ENCODE peak calls at places on chromosomes 6 and 20, in eight cellular contexts. One of them, this sample, is unnamed.

GRCh38 chr20:23187759-23188158 is 101.6 kb upstream of the CD93 start:
- DNase-seq in left ventricle myocardium inferior: peak; percentile 46
- DNase-seq in ovary: no peak
- DNase-seq in heart left ventricle: peak; percentile 46
- DNase-seq in kidney: peak; percentile 80
- DNase-seq in A673: no peak
- DNase-seq in sigmoid colon: no peak
- DNase-seq in lower lobe of right lung: peak; percentile 63
- DNase-seq in this sample: no peak

GRCh38 chr6:24972551-24972950 is 36.8 kb upstream of the RIPOR2 start:
- DNase-seq in heart left ventricle: no peak
- DNase-seq in lower lobe of right lung: no peak
- DNase-seq in A673: no peak
- DNase-seq in kidney: no peak
- DNase-seq in left ventricle myocardium inferior: no peak
- DNase-seq in ovary: no peak
- DNase-seq in sigmoid colon: no peak
- DNase-seq in this sample: no peak

GRCh38 chr6:85168146-85168545 is 281.7 kb upstream of the NT5E start:
- DNase-seq in sigmoid colon: no peak
- DNase-seq in left ventricle myocardium inferior: no peak
- DNase-seq in kidney: no peak
- DNase-seq in A673: no peak
- DNase-seq in ovary: no peak
- DNase-seq in heart left ventricle: no peak
- DNase-seq in lower lobe of right lung: no peak
- DNase-seq in this sample: no peak

GRCh38 chr20:40551125-40551530 is 137.9 kb downstream of the MAFB start:
- DNase-seq in kidney: peak; percentile 82
- DNase-seq in heart left ventricle: no peak
- DNase-seq in left ventricle myocardium inferior: peak; percentile 40
- DNase-seq in A673: no peak
- DNase-seq in lower lobe of right lung: no peak
- DNase-seq in ovary: no peak
- DNase-seq in sigmoid colon: no peak
- DNase-seq in this sample: no peak

GRCh38 chr20:6000851-6001250 is 50.4 kb downstream of the MCM8 start:
- DNase-seq in sigmoid colon: no peak
- DNase-seq in heart left ventricle: no peak
- DNase-seq in kidney: no peak
- DNase-seq in ovary: no peak
- DNase-seq in left ventricle myocardium inferior: no peak
- DNase-seq in lower lobe of right lung: no peak
- DNase-seq in A673: no peak
- DNase-seq in this sample: no peak

GRCh38 chr6:98832282-98833100 is 1.9 kb upstream of the POU3F2 start:
- DNase-seq in A673: peak; percentile 43
- DNase-seq in left ventricle myocardium inferior: no peak
- DNase-seq in lower lobe of right lung: no peak
- DNase-seq in kidney: peak; percentile 71
- DNase-seq in sigmoid colon: peak; percentile 54
- DNase-seq in ovary: peak; percentile 40
- DNase-seq in heart left ventricle: no peak
- DNase-seq in this sample: peak; percentile 78

GRCh38 chr20:59123011-59123676 is 40.5 kb upstream of the ZNF831 start:
- DNase-seq in lower lobe of right lung: no peak
- DNase-seq in ovary: no peak
- DNase-seq in A673: peak; percentile 71
- DNase-seq in kidney: no peak
- DNase-seq in heart left ventricle: no peak
- DNase-seq in left ventricle myocardium inferior: no peak
- DNase-seq in sigmoid colon: no peak
- DNase-seq in this sample: no peak

GRCh38 chr6:87029711-87030314 is 65.1 kb downstream of the CGA start:
- DNase-seq in lower lobe of right lung: no peak
- DNase-seq in A673: peak; percentile 55
- DNase-seq in heart left ventricle: no peak
- DNase-seq in ovary: no peak
- DNase-seq in left ventricle myocardium inferior: no peak
- DNase-seq in kidney: no peak
- DNase-seq in sigmoid colon: no peak
- DNase-seq in this sample: no peak

GRCh38 chr6:57013501-57013900 is 33.0 kb upstream of the KIAA1586 start:
- DNase-seq in sigmoid colon: no peak
- DNase-seq in lower lobe of right lung: no peak
- DNase-seq in ovary: no peak
- DNase-seq in heart left ventricle: no peak
- DNase-seq in kidney: no peak
- DNase-seq in A673: peak; percentile 37
- DNase-seq in left ventricle myocardium inferior: no peak
- DNase-seq in this sample: no peak

GRCh38 chr6:160036790-160037206 is 67.9 kb downstream of the IGF2R start:
- DNase-seq in lower lobe of right lung: no peak
- DNase-seq in ovary: no peak
- DNase-seq in kidney: no peak
- DNase-seq in heart left ventricle: no peak
- DNase-seq in sigmoid colon: no peak
- DNase-seq in left ventricle myocardium inferior: peak; percentile 38
- DNase-seq in A673: no peak
- DNase-seq in this sample: no peak

GRCh38 chr6:108559884-108560462 is 744 bp upstream of the FOXO3 start:
- DNase-seq in lower lobe of right lung: peak; percentile 77
- DNase-seq in ovary: peak; percentile 84
- DNase-seq in heart left ventricle: peak; percentile 74
- DNase-seq in A673: peak; percentile 86
- DNase-seq in left ventricle myocardium inferior: no peak
- DNase-seq in kidney: peak; percentile 93
- DNase-seq in sigmoid colon: peak; percentile 93
- DNase-seq in this sample: peak; percentile 33

GRCh38 chr6:31466466-31466865 is 31.5 kb upstream of the MICB start:
- DNase-seq in sigmoid colon: no peak
- DNase-seq in ovary: no peak
- DNase-seq in left ventricle myocardium inferior: no peak
- DNase-seq in heart left ventricle: no peak
- DNase-seq in kidney: no peak
- DNase-seq in lower lobe of right lung: no peak
- DNase-seq in A673: no peak
- DNase-seq in this sample: no peak

GRCh38 chr20:3316131-3316530 is 77.1 kb upstream of the SLC4A11 start:
- DNase-seq in heart left ventricle: peak; percentile 28
- DNase-seq in left ventricle myocardium inferior: no peak
- DNase-seq in lower lobe of right lung: peak; percentile 52
- DNase-seq in ovary: no peak
- DNase-seq in A673: no peak
- DNase-seq in sigmoid colon: no peak
- DNase-seq in kidney: no peak
- DNase-seq in this sample: no peak

GRCh38 chr6:137202078-137202477 is 17.1 kb downstream of the IFNGR1 start:
- DNase-seq in ovary: no peak
- DNase-seq in heart left ventricle: peak; percentile 33
- DNase-seq in sigmoid colon: no peak
- DNase-seq in kidney: no peak
- DNase-seq in left ventricle myocardium inferior: no peak
- DNase-seq in A673: peak; percentile 10
- DNase-seq in lower lobe of right lung: no peak
- DNase-seq in this sample: peak; percentile 63

GRCh38 chr6:1043458-1043836 is 268.5 kb upstream of the FOXQ1 start:
- DNase-seq in A673: no peak
- DNase-seq in kidney: no peak
- DNase-seq in heart left ventricle: no peak
- DNase-seq in lower lobe of right lung: no peak
- DNase-seq in left ventricle myocardium inferior: no peak
- DNase-seq in ovary: no peak
- DNase-seq in sigmoid colon: no peak
- DNase-seq in this sample: no peak

GRCh38 chr6:119280586-119281163 is 68.9 kb downstream of the MAN1A1 start:
- DNase-seq in kidney: no peak
- DNase-seq in A673: no peak
- DNase-seq in left ventricle myocardium inferior: no peak
- DNase-seq in sigmoid colon: no peak
- DNase-seq in ovary: no peak
- DNase-seq in lower lobe of right lung: no peak
- DNase-seq in heart left ventricle: no peak
- DNase-seq in this sample: no peak

GRCh38 chr6:5905431-5906339 is 101.0 kb downstream of the NRN1 start:
- DNase-seq in lower lobe of right lung: peak; percentile 50
- DNase-seq in left ventricle myocardium inferior: peak; percentile 80
- DNase-seq in A673: peak; percentile 39
- DNase-seq in kidney: peak; percentile 75
- DNase-seq in sigmoid colon: peak; percentile 94
- DNase-seq in heart left ventricle: peak; percentile 73
- DNase-seq in ovary: peak; percentile 38
- DNase-seq in this sample: peak; percentile 86

GRCh38 chr6:5906842-5907241 is 99.9 kb downstream of the NRN1 start:
- DNase-seq in ovary: no peak
- DNase-seq in A673: no peak
- DNase-seq in kidney: no peak
- DNase-seq in lower lobe of right lung: no peak
- DNase-seq in sigmoid colon: no peak
- DNase-seq in heart left ventricle: no peak
- DNase-seq in left ventricle myocardium inferior: no peak
- DNase-seq in this sample: no peak

GRCh38 chr6:5904527-5904926 is 102.2 kb downstream of the NRN1 start:
- DNase-seq in kidney: no peak
- DNase-seq in lower lobe of right lung: no peak
- DNase-seq in heart left ventricle: no peak
- DNase-seq in ovary: no peak
- DNase-seq in sigmoid colon: no peak
- DNase-seq in A673: no peak
- DNase-seq in left ventricle myocardium inferior: no peak
- DNase-seq in this sample: no peak

DNA sequence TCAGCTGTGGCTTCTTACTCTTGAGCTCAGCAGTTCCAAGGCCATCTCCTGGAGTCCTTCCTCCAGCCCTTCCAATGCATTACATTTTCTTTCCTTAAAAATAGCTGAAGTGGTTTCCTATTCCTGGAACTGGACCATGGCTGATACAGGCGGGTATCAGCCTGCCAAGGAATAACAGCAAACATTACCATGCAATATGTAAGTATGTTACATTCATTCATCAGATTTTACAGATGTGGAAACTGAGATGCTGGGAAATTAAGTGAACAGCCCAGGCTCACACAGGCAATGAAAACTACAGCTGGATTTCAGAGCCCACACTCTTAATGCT is 100.4 kb downstream of the NRN1 start:
- DNase-seq in sigmoid colon: no peak
- DNase-seq in ovary: no peak
- DNase-seq in kidney: no peak
- DNase-seq in left ventricle myocardium inferior: no peak
- DNase-seq in A673: no peak
- DNase-seq in lower lobe of right lung: no peak
- DNase-seq in heart left ventricle: no peak
- DNase-seq in this sample: no peak
- TF ChIP-seq CTCF in sigmoid colon: no peak
- TF ChIP-seq CTCF in ovary: no peak
- TF ChIP-seq CTCF in kidney: no peak
- TF ChIP-seq CTCF in left ventricle myocardium inferior: no peak
- TF ChIP-seq CTCF in A673: no peak
- TF ChIP-seq CTCF in lower lobe of right lung: no peak
- TF ChIP-seq CTCF in heart left ventricle: no peak
- TF ChIP-seq CTCF in this sample: no peak

DNA sequence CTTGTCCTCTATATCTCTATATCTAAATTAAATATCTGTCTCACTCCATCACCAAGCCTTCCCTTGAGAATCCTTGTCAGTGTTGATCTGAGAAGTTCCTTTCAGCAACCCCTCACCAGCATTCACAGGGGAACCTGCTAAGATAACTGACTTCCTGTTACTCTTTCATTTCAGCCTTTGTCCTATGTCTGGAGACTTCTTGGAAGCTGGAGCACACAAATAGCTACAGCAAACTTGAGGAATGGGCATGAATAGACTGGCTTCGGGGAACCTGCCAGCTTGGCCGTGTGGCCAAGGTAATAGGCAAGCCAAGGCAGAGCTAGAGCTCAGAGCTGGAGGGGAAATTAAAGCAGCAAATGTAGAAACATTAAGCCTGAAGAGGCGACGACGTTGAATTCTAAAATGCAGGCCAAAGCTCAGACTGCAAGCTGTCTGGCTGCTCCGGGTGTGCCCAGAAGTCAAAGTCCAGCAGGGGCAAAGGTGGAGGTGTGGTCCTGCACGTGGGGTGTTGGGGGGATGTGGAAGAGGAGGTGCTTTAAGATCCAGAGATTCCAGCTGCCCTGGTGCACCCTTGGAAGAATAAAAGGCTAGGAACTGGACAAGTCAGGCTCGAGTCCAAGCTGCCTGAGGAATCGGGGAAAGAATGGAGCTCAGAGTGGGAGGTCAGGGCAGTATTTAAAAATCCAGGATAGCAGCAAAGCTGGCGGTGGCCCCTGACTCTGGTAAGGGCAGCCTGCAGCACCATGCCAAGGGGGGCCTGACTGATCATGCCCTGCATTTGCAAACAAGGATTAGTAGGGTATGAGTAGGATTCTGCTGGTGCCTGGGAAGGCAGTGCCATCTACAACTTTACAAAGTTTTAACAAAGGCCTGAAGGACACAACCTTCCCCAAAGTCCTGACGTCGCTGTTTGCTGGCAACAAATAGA is 185.0 kb upstream of the SGK1 start:
- DNase-seq in kidney: no peak
- DNase-seq in sigmoid colon: no peak
- DNase-seq in lower lobe of right lung: no peak
- DNase-seq in heart left ventricle: no peak
- DNase-seq in ovary: no peak
- DNase-seq in left ventricle myocardium inferior: no peak
- DNase-seq in A673: no peak
- DNase-seq in this sample: no peak
- H3K27ac ChIP-seq in kidney: peak overlapping the region; percentile 77
- H3K27ac ChIP-seq in sigmoid colon: no peak overlapping the region
- H3K27ac ChIP-seq in lower lobe of right lung: no peak overlapping the region
- H3K27ac ChIP-seq in heart left ventricle: no peak overlapping the region
- H3K27ac ChIP-seq in ovary: no peak overlapping the region
- H3K27ac ChIP-seq in left ventricle myocardium inferior: no peak overlapping the region
- H3K27ac ChIP-seq in A673: no peak overlapping the region
- H3K27ac ChIP-seq in this sample: no peak overlapping the region

DNA sequence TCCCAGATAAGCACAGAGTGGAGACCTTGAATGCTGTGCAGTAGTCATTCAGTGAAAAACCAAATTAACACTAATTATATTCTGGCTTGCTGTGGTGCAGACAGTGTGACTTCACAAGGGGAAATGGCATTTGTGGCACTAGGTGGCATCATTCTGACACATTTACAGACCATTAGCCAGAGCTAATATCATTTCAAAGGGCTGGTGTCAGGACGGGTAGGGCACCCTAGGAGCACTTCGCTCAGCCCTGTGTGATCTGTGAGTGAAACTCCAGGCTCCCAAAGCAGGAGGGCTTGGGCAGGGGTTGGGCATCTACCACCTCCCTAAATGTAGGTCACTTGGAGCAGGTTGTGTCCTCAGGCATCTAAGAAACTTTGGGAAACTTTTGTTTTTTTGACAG is 555.8 kb downstream of the PKHD1 start:
- DNase-seq in ovary: no peak
- DNase-seq in A673: peak; percentile 43
- DNase-seq in sigmoid colon: no peak
- DNase-seq in left ventricle myocardium inferior: no peak
- DNase-seq in lower lobe of right lung: no peak
- DNase-seq in heart left ventricle: no peak
- DNase-seq in kidney: no peak
- DNase-seq in this sample: no peak
- TF ChIP-seq CTCF in ovary: no peak
- TF ChIP-seq CTCF in A673: peak; percentile 44
- TF ChIP-seq CTCF in sigmoid colon: no peak
- TF ChIP-seq CTCF in left ventricle myocardium inferior: peak; percentile 35
- TF ChIP-seq CTCF in lower lobe of right lung: no peak
- TF ChIP-seq CTCF in heart left ventricle: peak; percentile 30
- TF ChIP-seq CTCF in kidney: no peak
- TF ChIP-seq CTCF in this sample: no peak

GRCh38 chr6:51016489-51016888 is 197.8 kb downstream of the TFAP2B start:
- DNase-seq in ovary: no peak
- DNase-seq in heart left ventricle: no peak
- DNase-seq in A673: no peak
- DNase-seq in sigmoid colon: no peak
- DNase-seq in left ventricle myocardium inferior: no peak
- DNase-seq in kidney: no peak
- DNase-seq in lower lobe of right lung: no peak
- DNase-seq in this sample: no peak
- H3K27ac ChIP-seq in ovary: no peak overlapping the region
- H3K27ac ChIP-seq in heart left ventricle: no peak overlapping the region
- H3K27ac ChIP-seq in A673: no peak overlapping the region
- H3K27ac ChIP-seq in sigmoid colon: no peak overlapping the region
- H3K27ac ChIP-seq in left ventricle myocardium inferior: no peak overlapping the region
- H3K27ac ChIP-seq in kidney: no peak overlapping the region
- H3K27ac ChIP-seq in lower lobe of right lung: no peak overlapping the region
- H3K27ac ChIP-seq in this sample: no peak overlapping the region

This sample was measured in dorsolateral prefrontal cortex.